ENCODE peak calls at places on chromosome 6, in four cellular contexts. J, Y, G and M are unnamed samples.

GRCh38 chr6:146980900-146981329 is 223.3 kb upstream of the STXBP5 start:
- DNase-seq in J (no peak), Y (no peak), G (no peak), M (no peak)

GRCh38 chr6:151075943-151076555 is 163.7 kb upstream of the AKAP12 start:
- DNase-seq in J (no peak), Y (no peak), G (no peak), M (no peak)

GRCh38 chr6:149910721-149911151 is 12.2 kb downstream of the RAET1G start:
- DNase-seq in J (no peak), Y (no peak), G (no peak), M (no peak)

GRCh38 chr6:26025047-26025893 is 62.0 kb upstream of the HFE start:
- DNase-seq in J (peak), Y (peak), G (no peak), M (peak)

GRCh38 chr6:154166140-154166539 is 127.1 kb downstream of the OPRM1 start:
- DNase-seq in J (no peak), Y (peak), G (no peak), M (no peak)

GRCh38 chr6:157119502-157120027 is 203.8 kb downstream of the TMEM242 start:
- DNase-seq in J (no peak), Y (no peak), G (no peak), M (no peak)

GRCh38 chr6:69105288-69105687 is 470.2 kb downstream of the ADGRB3 start:
- DNase-seq in J (no peak), Y (no peak), G (no peak), M (no peak)

GRCh38 chr6:89604662-89605061 is 33.9 kb downstream of the LYRM2 start:
- DNase-seq in J (no peak), Y (no peak), G (no peak), M (no peak)

GRCh38 chr6:46160102-46160501 is 10.7 kb downstream of the ENPP5 start:
- DNase-seq in J (no peak), Y (no peak), G (no peak), M (no peak)

GRCh38 chr6:30489081-30490030 is at the start of gene HLA-E:
- DNase-seq in J (peak), Y (peak), G (peak), M (peak)

GRCh38 chr6:99802396-99803031 is 191.5 kb downstream of the MCHR2 start:
- DNase-seq in J (no peak), Y (peak), G (no peak), M (no peak)

GRCh38 chr6:116410945-116411623 is 40.3 kb downstream of the DSE start:
- DNase-seq in J (peak), Y (no peak), G (no peak), M (peak)

GRCh38 chr6:111651185-111652034 is 45.7 kb upstream of the TRAF3IP2 start:
- DNase-seq in J (peak), Y (no peak), G (no peak), M (no peak)

GRCh38 chr6:139943391-139943790 is 568.9 kb upstream of the CITED2 start:
- DNase-seq in J (peak), Y (no peak), G (no peak), M (peak)

GRCh38 chr6:93962566-93962965 is 543.2 kb upstream of the EPHA7 start:
- DNase-seq in J (no peak), Y (no peak), G (no peak), M (no peak)

GRCh38 chr6:25350593-25350992 is 71.4 kb downstream of the CARMIL1 start:
- DNase-seq in J (no peak), Y (no peak), G (no peak), M (no peak)

GRCh38 chr6:30795549-30796293 is 51.4 kb upstream of the IER3 start:
- DNase-seq in J (no peak), Y (no peak), G (no peak), M (no peak)

GRCh38 chr6:42417641-42418112 is 34.0 kb downstream of the TRERF1 start:
- DNase-seq in J (no peak), Y (no peak), G (no peak), M (no peak)

GRCh38 chr6:147752686-147753418 is 244.4 kb downstream of the SAMD5 start:
- DNase-seq in J (peak), Y (no peak), G (no peak), M (no peak)

GRCh38 chr6:161549977-161550655 is 276.3 kb upstream of the AGPAT4 start:
- DNase-seq in J (no peak), Y (peak), G (no peak), M (no peak)
- TF ChIP-seq FOS in J (no peak), Y (no peak), G (no peak), M (no peak)

DNA sequence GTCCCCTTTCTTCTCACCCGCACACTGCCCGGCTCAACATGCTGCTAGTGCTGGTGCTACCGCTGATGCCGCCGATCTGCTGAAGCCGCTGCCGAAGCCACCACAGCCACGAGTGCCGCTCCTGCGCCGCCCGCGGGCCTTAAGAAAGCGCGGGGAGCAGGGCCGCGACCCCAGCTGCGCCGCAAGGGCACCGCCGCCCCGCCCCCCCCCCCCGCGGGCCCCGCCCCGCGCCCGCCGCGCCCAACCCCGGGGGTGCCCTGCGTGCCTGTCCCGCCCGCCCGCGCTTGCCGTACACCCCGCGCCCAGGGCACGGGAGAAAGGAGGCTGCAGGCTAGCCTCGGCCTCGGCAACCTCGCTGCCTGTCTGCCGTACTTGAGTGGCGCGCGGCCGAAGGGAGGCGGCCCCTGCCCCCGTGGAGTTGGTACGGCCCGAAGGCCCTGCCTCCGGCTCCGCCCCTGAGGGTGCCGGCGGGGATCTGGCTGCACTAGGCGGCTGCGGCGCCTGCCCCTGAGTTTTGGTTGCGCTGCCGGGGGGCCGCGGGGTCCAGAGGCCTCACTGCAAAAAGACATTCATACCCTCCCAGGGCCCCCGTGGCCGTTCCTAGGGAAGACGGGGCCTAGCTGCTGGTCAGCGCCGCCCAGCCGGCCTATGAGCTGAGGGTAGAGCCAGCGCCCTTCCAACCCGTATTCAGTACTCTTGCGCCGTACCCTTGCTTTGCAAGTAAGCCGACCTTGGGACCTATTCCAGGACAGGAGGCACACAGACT is at the start of gene SOD2:
- DNase-seq in J (peak), Y (peak), G (no peak), M (peak)
- TF ChIP-seq POLR2A in J (peak), Y (peak), G (peak), M (peak)

GRCh38 chr6:16275230-16275574 is 36.8 kb downstream of the GMPR start:
- DNase-seq in J (no peak), Y (no peak), G (no peak), M (no peak)

GRCh38 chr6:16274519-16275229 is 36.3 kb downstream of the GMPR start:
- DNase-seq in J (no peak), Y (no peak), G (no peak), M (no peak)

GRCh38 chr6:16271415-16271814 is 33.0 kb downstream of the GMPR start:
- DNase-seq in J (no peak), Y (no peak), G (no peak), M (no peak)

GRCh38 chr6:16270178-16270794 is 31.9 kb downstream of the GMPR start:
- DNase-seq in J (no peak), Y (peak), G (no peak), M (no peak)

GRCh38 chr6:16273266-16273665 is 34.9 kb downstream of the GMPR start:
- DNase-seq in J (peak), Y (no peak), G (no peak), M (peak)
- TF ChIP-seq FOS in J (no peak), Y (no peak), G (no peak), M (no peak)

GRCh38 chr6:66962082-66962481 is 1255.1 kb upstream of the EYS start:
- DNase-seq in J (no peak), Y (no peak), G (no peak), M (no peak)
- TF ChIP-seq POLR2A in J (no peak), Y (no peak), G (no peak), M (no peak)

GRCh38 chr6:97674802-97675201 is 391.8 kb upstream of the MMS22L start:
- DNase-seq in J (peak), Y (no peak), G (no peak), M (no peak)

GRCh38 chr6:97665410-97665809 is 382.4 kb upstream of the MMS22L start:
- DNase-seq in J (no peak), Y (no peak), G (no peak), M (no peak)

GRCh38 chr6:97668716-97669115 is 385.7 kb upstream of the MMS22L start:
- DNase-seq in J (no peak), Y (no peak), G (peak), M (no peak)

GRCh38 chr6:97666889-97667288 is 383.9 kb upstream of the MMS22L start:
- DNase-seq in J (no peak), Y (no peak), G (no peak), M (no peak)

DNA sequence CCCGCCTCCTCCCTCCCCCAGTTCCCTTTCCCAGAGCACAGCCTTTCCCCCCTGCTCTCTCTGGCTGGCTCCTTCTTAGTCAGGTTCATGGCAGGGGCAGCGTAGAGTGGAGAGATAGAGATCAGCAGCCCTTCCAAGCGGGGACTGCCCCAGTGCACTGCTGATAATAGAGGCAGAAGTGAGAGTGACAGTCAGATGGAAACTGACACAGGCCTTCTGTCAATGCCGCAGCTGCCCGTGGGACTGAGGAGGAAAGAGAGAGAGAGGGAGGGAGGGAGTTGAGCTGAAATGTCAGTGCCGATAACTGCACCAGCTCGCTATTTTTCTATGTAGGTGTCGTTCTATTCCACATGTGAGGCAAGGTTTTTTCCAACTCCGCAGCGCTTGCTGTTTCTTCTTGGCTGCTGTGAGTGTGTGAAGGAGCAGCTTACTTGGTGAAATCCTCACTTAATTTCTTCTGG is 386.2 kb upstream of the MMS22L start:
- DNase-seq in J (peak), Y (no peak), G (peak), M (no peak)
- TF ChIP-seq FOS in J (no peak), Y (no peak), G (no peak), M (no peak)